ENCODE peak calls at places on chromosomes 6 and 20, in six cellular contexts. One of them, this sample, is unnamed.
A peak's percentile ranks its signal among the peaks of the same experiment; 100 is the strongest.

GRCh38 chr20:34558320-34559202 is at the start of gene MAP1LC3A:
- DNase-seq in activated gamma-delta T cell treated with anti-CD3 and anti-CD28 coated beads, Interleukin-2, amount 50 U/mL, for 16 hours: peak; percentile 87
- DNase-seq in stimulated activated CD4-positive, alpha-beta T cell treated with anti-CD3 and anti-CD28 coated beads, Interleukin-1b, Interleukin-23, amount 100 ng/mL, for 48 hours: peak; percentile 92
- DNase-seq in NAMALWA: no peak
- DNase-seq in kidney glomerular epithelial cell: peak; percentile 63
- DNase-seq in GM23338: peak; percentile 98
- DNase-seq in this sample: no peak

GRCh38 chr20:41360831-41361756 is 5.5 kb downstream of the EMILIN3 start:
- DNase-seq in activated gamma-delta T cell treated with anti-CD3 and anti-CD28 coated beads, Interleukin-2, amount 50 U/mL, for 16 hours: no peak
- DNase-seq in stimulated activated CD4-positive, alpha-beta T cell treated with anti-CD3 and anti-CD28 coated beads, Interleukin-1b, Interleukin-23, amount 100 ng/mL, for 48 hours: no peak
- DNase-seq in NAMALWA: no peak
- DNase-seq in kidney glomerular epithelial cell: no peak
- DNase-seq in GM23338: no peak
- DNase-seq in this sample: no peak

GRCh38 chr20:34010405-34010895 is 16.7 kb downstream of the RALY start:
- DNase-seq in activated gamma-delta T cell treated with anti-CD3 and anti-CD28 coated beads, Interleukin-2, amount 50 U/mL, for 16 hours: no peak
- DNase-seq in stimulated activated CD4-positive, alpha-beta T cell treated with anti-CD3 and anti-CD28 coated beads, Interleukin-1b, Interleukin-23, amount 100 ng/mL, for 48 hours: no peak
- DNase-seq in NAMALWA: no peak
- DNase-seq in kidney glomerular epithelial cell: no peak
- DNase-seq in GM23338: peak; percentile 95
- DNase-seq in this sample: no peak

GRCh38 chr20:23106271-23106851 is 20.2 kb upstream of the CD93 start:
- DNase-seq in activated gamma-delta T cell treated with anti-CD3 and anti-CD28 coated beads, Interleukin-2, amount 50 U/mL, for 16 hours: no peak
- DNase-seq in stimulated activated CD4-positive, alpha-beta T cell treated with anti-CD3 and anti-CD28 coated beads, Interleukin-1b, Interleukin-23, amount 100 ng/mL, for 48 hours: no peak
- DNase-seq in NAMALWA: no peak
- DNase-seq in kidney glomerular epithelial cell: no peak
- DNase-seq in GM23338: peak; percentile 32
- DNase-seq in this sample: no peak

GRCh38 chr6:14981960-14982359 is 263.9 kb upstream of the JARID2 start:
- DNase-seq in activated gamma-delta T cell treated with anti-CD3 and anti-CD28 coated beads, Interleukin-2, amount 50 U/mL, for 16 hours: no peak
- DNase-seq in stimulated activated CD4-positive, alpha-beta T cell treated with anti-CD3 and anti-CD28 coated beads, Interleukin-1b, Interleukin-23, amount 100 ng/mL, for 48 hours: no peak
- DNase-seq in NAMALWA: peak; percentile 33
- DNase-seq in kidney glomerular epithelial cell: no peak
- DNase-seq in GM23338: no peak
- DNase-seq in this sample: peak; percentile 53

GRCh38 chr6:125795301-125795700 is 4.5 kb downstream of the NCOA7 start:
- DNase-seq in activated gamma-delta T cell treated with anti-CD3 and anti-CD28 coated beads, Interleukin-2, amount 50 U/mL, for 16 hours: no peak
- DNase-seq in stimulated activated CD4-positive, alpha-beta T cell treated with anti-CD3 and anti-CD28 coated beads, Interleukin-1b, Interleukin-23, amount 100 ng/mL, for 48 hours: no peak
- DNase-seq in NAMALWA: no peak
- DNase-seq in kidney glomerular epithelial cell: no peak
- DNase-seq in GM23338: no peak
- DNase-seq in this sample: no peak

GRCh38 chr6:152435816-152436215 is 201.3 kb downstream of the SYNE1 start:
- DNase-seq in activated gamma-delta T cell treated with anti-CD3 and anti-CD28 coated beads, Interleukin-2, amount 50 U/mL, for 16 hours: no peak
- DNase-seq in stimulated activated CD4-positive, alpha-beta T cell treated with anti-CD3 and anti-CD28 coated beads, Interleukin-1b, Interleukin-23, amount 100 ng/mL, for 48 hours: no peak
- DNase-seq in NAMALWA: no peak
- DNase-seq in kidney glomerular epithelial cell: no peak
- DNase-seq in GM23338: no peak
- DNase-seq in this sample: no peak

GRCh38 chr6:69343856-69344255 is 453.0 kb downstream of the LMBRD1 start:
- DNase-seq in activated gamma-delta T cell treated with anti-CD3 and anti-CD28 coated beads, Interleukin-2, amount 50 U/mL, for 16 hours: no peak
- DNase-seq in stimulated activated CD4-positive, alpha-beta T cell treated with anti-CD3 and anti-CD28 coated beads, Interleukin-1b, Interleukin-23, amount 100 ng/mL, for 48 hours: no peak
- DNase-seq in NAMALWA: no peak
- DNase-seq in kidney glomerular epithelial cell: peak; percentile 14
- DNase-seq in GM23338: peak; percentile 8
- DNase-seq in this sample: no peak

GRCh38 chr6:105713474-105714118 is 310.7 kb upstream of the PREP start:
- DNase-seq in activated gamma-delta T cell treated with anti-CD3 and anti-CD28 coated beads, Interleukin-2, amount 50 U/mL, for 16 hours: no peak
- DNase-seq in stimulated activated CD4-positive, alpha-beta T cell treated with anti-CD3 and anti-CD28 coated beads, Interleukin-1b, Interleukin-23, amount 100 ng/mL, for 48 hours: no peak
- DNase-seq in NAMALWA: no peak
- DNase-seq in kidney glomerular epithelial cell: no peak
- DNase-seq in GM23338: peak; percentile 40
- DNase-seq in this sample: no peak

GRCh38 chr6:99613705-99614429 is 7.2 kb downstream of the PRDM13 start:
- DNase-seq in activated gamma-delta T cell treated with anti-CD3 and anti-CD28 coated beads, Interleukin-2, amount 50 U/mL, for 16 hours: no peak
- DNase-seq in stimulated activated CD4-positive, alpha-beta T cell treated with anti-CD3 and anti-CD28 coated beads, Interleukin-1b, Interleukin-23, amount 100 ng/mL, for 48 hours: no peak
- DNase-seq in NAMALWA: peak; percentile 10
- DNase-seq in kidney glomerular epithelial cell: no peak
- DNase-seq in GM23338: peak; percentile 69
- DNase-seq in this sample: no peak

GRCh38 chr20:45578151-45578660 is 878 bp downstream of the WFDC8 start:
- DNase-seq in activated gamma-delta T cell treated with anti-CD3 and anti-CD28 coated beads, Interleukin-2, amount 50 U/mL, for 16 hours: no peak
- DNase-seq in stimulated activated CD4-positive, alpha-beta T cell treated with anti-CD3 and anti-CD28 coated beads, Interleukin-1b, Interleukin-23, amount 100 ng/mL, for 48 hours: no peak
- DNase-seq in NAMALWA: no peak
- DNase-seq in kidney glomerular epithelial cell: no peak
- DNase-seq in GM23338: peak; percentile 39
- DNase-seq in this sample: no peak

GRCh38 chr6:35718911-35719381 is 17.9 kb upstream of the ARMC12 start:
- DNase-seq in activated gamma-delta T cell treated with anti-CD3 and anti-CD28 coated beads, Interleukin-2, amount 50 U/mL, for 16 hours: no peak
- DNase-seq in stimulated activated CD4-positive, alpha-beta T cell treated with anti-CD3 and anti-CD28 coated beads, Interleukin-1b, Interleukin-23, amount 100 ng/mL, for 48 hours: peak; percentile 69
- DNase-seq in NAMALWA: peak; percentile 51
- DNase-seq in kidney glomerular epithelial cell: no peak
- DNase-seq in GM23338: no peak
- DNase-seq in this sample: peak; percentile 30

GRCh38 chr6:169156108-169156821 is 97.4 kb downstream of the THBS2 start:
- DNase-seq in activated gamma-delta T cell treated with anti-CD3 and anti-CD28 coated beads, Interleukin-2, amount 50 U/mL, for 16 hours: no peak
- DNase-seq in stimulated activated CD4-positive, alpha-beta T cell treated with anti-CD3 and anti-CD28 coated beads, Interleukin-1b, Interleukin-23, amount 100 ng/mL, for 48 hours: no peak
- DNase-seq in NAMALWA: no peak
- DNase-seq in kidney glomerular epithelial cell: no peak
- DNase-seq in GM23338: no peak
- DNase-seq in this sample: no peak

GRCh38 chr6:102023977-102024657 is 630.6 kb downstream of the GRIK2 start:
- DNase-seq in activated gamma-delta T cell treated with anti-CD3 and anti-CD28 coated beads, Interleukin-2, amount 50 U/mL, for 16 hours: no peak
- DNase-seq in stimulated activated CD4-positive, alpha-beta T cell treated with anti-CD3 and anti-CD28 coated beads, Interleukin-1b, Interleukin-23, amount 100 ng/mL, for 48 hours: no peak
- DNase-seq in NAMALWA: no peak
- DNase-seq in kidney glomerular epithelial cell: no peak
- DNase-seq in GM23338: no peak
- DNase-seq in this sample: no peak

GRCh38 chr6:117194978-117195377 is 70.4 kb upstream of the VGLL2 start:
- DNase-seq in activated gamma-delta T cell treated with anti-CD3 and anti-CD28 coated beads, Interleukin-2, amount 50 U/mL, for 16 hours: no peak
- DNase-seq in stimulated activated CD4-positive, alpha-beta T cell treated with anti-CD3 and anti-CD28 coated beads, Interleukin-1b, Interleukin-23, amount 100 ng/mL, for 48 hours: no peak
- DNase-seq in NAMALWA: no peak
- DNase-seq in kidney glomerular epithelial cell: no peak
- DNase-seq in GM23338: no peak
- DNase-seq in this sample: no peak

GRCh38 chr20:15236812-15237211 is 899.4 kb upstream of the FLRT3 start:
- DNase-seq in activated gamma-delta T cell treated with anti-CD3 and anti-CD28 coated beads, Interleukin-2, amount 50 U/mL, for 16 hours: no peak
- DNase-seq in stimulated activated CD4-positive, alpha-beta T cell treated with anti-CD3 and anti-CD28 coated beads, Interleukin-1b, Interleukin-23, amount 100 ng/mL, for 48 hours: peak; percentile 1
- DNase-seq in NAMALWA: peak; percentile 63
- DNase-seq in kidney glomerular epithelial cell: peak; percentile 35
- DNase-seq in GM23338: peak; percentile 76
- DNase-seq in this sample: peak; percentile 32

GRCh38 chr6:14917511-14917910 is 328.4 kb upstream of the JARID2 start:
- DNase-seq in activated gamma-delta T cell treated with anti-CD3 and anti-CD28 coated beads, Interleukin-2, amount 50 U/mL, for 16 hours: no peak
- DNase-seq in stimulated activated CD4-positive, alpha-beta T cell treated with anti-CD3 and anti-CD28 coated beads, Interleukin-1b, Interleukin-23, amount 100 ng/mL, for 48 hours: no peak
- DNase-seq in NAMALWA: no peak
- DNase-seq in kidney glomerular epithelial cell: no peak
- DNase-seq in GM23338: no peak
- DNase-seq in this sample: no peak

GRCh38 chr6:110564703-110565421 is 88.4 kb upstream of the SLC22A16 start:
- DNase-seq in activated gamma-delta T cell treated with anti-CD3 and anti-CD28 coated beads, Interleukin-2, amount 50 U/mL, for 16 hours: no peak
- DNase-seq in stimulated activated CD4-positive, alpha-beta T cell treated with anti-CD3 and anti-CD28 coated beads, Interleukin-1b, Interleukin-23, amount 100 ng/mL, for 48 hours: no peak
- DNase-seq in NAMALWA: no peak
- DNase-seq in kidney glomerular epithelial cell: no peak
- DNase-seq in GM23338: no peak
- DNase-seq in this sample: no peak

This sample was measured in GDM1.